ENCODE peak calls at places on chromosome 19, in four cellular contexts. Q is NCI-H446 treated with DMSO at 0.1 percent for 48 hours, J is HEK293T, H is hypothalamus. A is an unnamed sample.

GRCh38 chr19:11142528-11143171 is 12.9 kb downstream of the SPC24 start:
- DNase-seq in J (peak; percentile 17), Q (peak; percentile 25), H (peak; percentile 75), A (peak; percentile 26)

GRCh38 chr19:802888-803561 is 5.8 kb downstream of the PTBP1 start:
- DNase-seq in J (no peak), H (no peak), Q (no peak), A (no peak)

GRCh38 chr19:50050406-50051223 is 24.8 kb downstream of the ZNF473 start:
- DNase-seq in J (peak; percentile 87), Q (no peak), H (peak; percentile 79), A (peak; percentile 65)

GRCh38 chr19:18300930-18301717 is 19.7 kb upstream of the JUND start:
- DNase-seq in H (no peak), Q (no peak), J (no peak), A (no peak)

GRCh38 chr19:18868380-18869230 is 27.4 kb downstream of the CERS1 start:
- DNase-seq in Q (no peak), H (no peak), J (no peak), A (no peak)

GRCh38 chr19:49489601-49490167 is 2.3 kb downstream of the RPL13A start:
- DNase-seq in J (no peak), H (no peak), Q (no peak), A (no peak)

GRCh38 chr19:55487884-55488687 is at the start of gene SSC5D:
- DNase-seq in J (no peak), Q (no peak), H (no peak), A (no peak)

GRCh38 chr19:6423499-6424189 is 967 bp downstream of the KHSRP start:
- DNase-seq in J (peak; percentile 53), H (no peak), Q (no peak), A (no peak)

GRCh38 chr19:46442808-46443450 is 14.2 kb upstream of the PNMA8C start:
- DNase-seq in Q (peak; percentile 41), H (no peak), J (no peak), A (no peak)

GRCh38 chr19:4495471-4495870 is 22.8 kb downstream of the PLIN4 start:
- DNase-seq in H (no peak), Q (no peak), J (no peak), A (no peak)

GRCh38 chr19:46289724-46290619 is 6.9 kb upstream of the HIF3A start:
- DNase-seq in H (no peak), J (no peak), Q (no peak), A (no peak)

GRCh38 chr19:32322541-32322940 is 22.9 kb upstream of the ZNF507 start:
- DNase-seq in Q (no peak), H (no peak), J (no peak), A (no peak)

GRCh38 chr19:53824134-53824611 is at the start of gene NLRP12:
- DNase-seq in H (no peak), Q (no peak), J (no peak), A (no peak)